ENCODE peak calls at places on chromosomes 2 and 18, in seven cellular contexts. E, J, T, H, D, C and Q are unnamed samples.

GRCh38 chr18:44309185-44309584 is 371.5 kb upstream of the SETBP1 start:
- DNase-seq in H (no peak), E (peak; percentile 54), D (no peak), J (peak; percentile 45), C (peak; percentile 78), T (no peak), Q (no peak)

GRCh38 chr2:85862426-85862825 is 26.4 kb downstream of the ST3GAL5 start:
- DNase-seq in E (peak; percentile 77), D (no peak), H (peak; percentile 20), J (peak; percentile 64), T (no peak), C (no peak), Q (no peak)

GRCh38 chr2:6417050-6417449 is 448.7 kb downstream of the CMPK2 start:
- DNase-seq in D (no peak), H (no peak), J (no peak), E (no peak), T (no peak), C (no peak), Q (no peak)

GRCh38 chr2:158783923-158784322 is 11.2 kb upstream of the DAPL1 start:
- DNase-seq in D (no peak), E (no peak), T (no peak), J (no peak), H (no peak), C (peak; percentile 41), Q (no peak)

GRCh38 chr18:38422216-38422615 is 856.6 kb upstream of the CELF4 start:
- DNase-seq in J (no peak), E (no peak), D (no peak), C (no peak), T (no peak), H (no peak), Q (no peak)

GRCh38 chr2:110729106-110729505 is 3.3 kb upstream of the ACOXL start:
- DNase-seq in D (no peak), C (no peak), T (no peak), J (no peak), H (no peak), E (no peak), Q (no peak)

GRCh38 chr18:47397671-47398319 is 146.3 kb upstream of the SKOR2 start:
- DNase-seq in E (no peak), T (peak; percentile 45), D (peak; percentile 8), J (no peak), C (no peak), H (no peak), Q (peak; percentile 51)

GRCh38 chr2:168378960-168379669 is 77.0 kb upstream of the CERS6 start:
- DNase-seq in T (no peak), E (no peak), C (no peak), H (no peak), D (no peak), J (no peak), Q (no peak)

GRCh38 chr2:187842978-187843847 is 289.0 kb upstream of the TFPI start:
- DNase-seq in E (peak; percentile 83), D (peak; percentile 53), H (no peak), T (peak; percentile 39), C (peak; percentile 65), J (peak; percentile 92), Q (peak; percentile 17)

GRCh38 chr18:48527467-48527866 is 11.4 kb upstream of the CTIF start:
- DNase-seq in T (no peak), H (no peak), D (no peak), E (no peak), C (no peak), J (no peak), Q (no peak)

GRCh38 chr18:53268455-53268854 is 928.5 kb downstream of the DCC start:
- DNase-seq in T (no peak), J (no peak), H (no peak), C (no peak), E (no peak), D (no peak), Q (no peak)

GRCh38 chr2:163231666-163232065 is 393.1 kb upstream of the KCNH7 start:
- DNase-seq in E (no peak), T (no peak), C (no peak), H (no peak), J (no peak), D (no peak), Q (no peak)

GRCh38 chr2:42999856-43000241 is 207.5 kb upstream of the HAAO start:
- DNase-seq in H (no peak), D (no peak), T (peak; percentile 77), E (no peak), J (no peak), C (no peak), Q (no peak)

GRCh38 chr2:128008089-128008672 is 19.7 kb downstream of the SAP130 start:
- DNase-seq in C (peak; percentile 8), E (no peak), H (no peak), J (peak; percentile 9), T (no peak), D (no peak), Q (no peak)

DNA sequence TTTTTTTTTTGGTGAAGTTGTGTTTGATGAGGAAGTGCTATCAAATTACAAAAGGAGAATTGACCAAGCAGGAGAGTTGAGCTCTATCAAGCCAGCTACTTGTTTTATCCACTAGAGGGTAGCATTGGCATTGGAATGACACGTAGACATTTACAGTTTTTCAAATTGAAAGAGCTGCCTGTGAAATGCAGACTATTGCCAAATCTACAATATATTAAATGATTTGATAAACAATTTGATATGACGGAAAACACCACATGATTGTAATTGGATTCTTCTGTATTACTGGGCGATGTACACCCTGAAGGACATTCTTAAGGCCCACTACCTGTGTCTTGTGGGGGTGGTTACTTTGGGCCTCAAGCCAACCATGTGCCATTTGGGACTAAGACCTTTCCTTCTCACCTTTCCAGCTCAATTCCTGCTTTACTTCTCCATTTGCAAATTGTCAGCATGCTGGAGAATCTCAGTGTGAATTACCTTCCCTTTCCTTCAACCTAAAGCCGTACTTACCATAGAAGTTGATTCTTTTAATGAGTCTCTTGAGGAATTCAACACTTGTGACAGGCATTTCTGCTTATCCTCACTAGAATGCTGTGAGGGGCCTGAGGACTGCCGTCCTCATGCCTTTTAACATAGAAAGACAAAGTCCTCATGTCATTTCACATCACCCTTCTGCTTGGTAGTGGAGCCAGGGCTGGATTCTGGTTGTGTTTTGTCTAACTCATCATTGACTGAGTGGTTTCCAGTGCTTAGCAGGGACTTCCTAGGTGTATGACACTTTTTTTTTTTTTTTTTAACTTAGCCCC is 134.8 kb upstream of the THUMPD2 start:
- DNase-seq in H (peak; percentile 21), J (peak; percentile 85), T (peak; percentile 24), E (peak; percentile 84), D (peak; percentile 59), C (peak; percentile 73), Q (peak; percentile 25)
- TF ChIP-seq CTCF in H (peak; percentile 85), J (peak; percentile 74), T (peak; percentile 46), E (peak; percentile 68), D (peak; percentile 84), C (peak; percentile 64), Q (peak; percentile 66)

DNA sequence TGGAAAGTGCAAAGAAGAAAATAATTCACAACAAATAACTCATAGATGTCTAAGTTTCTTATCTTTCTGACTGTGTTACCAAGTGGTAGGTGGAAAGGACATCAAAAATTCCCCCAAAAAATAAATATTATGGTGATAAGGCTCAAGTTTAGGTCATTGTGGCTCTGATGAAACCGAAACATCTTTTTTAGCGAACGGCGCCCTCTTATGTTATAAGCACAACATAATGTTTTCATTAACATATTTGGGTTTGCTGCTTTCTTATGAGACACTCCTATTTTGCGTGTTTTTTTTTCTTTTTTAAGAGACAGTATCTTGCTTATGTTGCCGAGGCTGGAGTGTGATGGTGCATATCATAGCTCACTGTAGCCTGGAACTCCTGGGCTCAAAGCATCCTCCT is 38.6 kb upstream of the SLC35G4 start:
- DNase-seq in C (no peak), T (no peak), D (no peak), H (no peak), E (peak; percentile 9), J (peak; percentile 56), Q (no peak)
- TF ChIP-seq CTCF in C (no peak), T (no peak), D (peak; percentile 52), H (no peak), E (peak; percentile 22), J (peak; percentile 52), Q (no peak)

GRCh38 chr2:1623906-1624445 is 120.3 kb downstream of the PXDN start:
- DNase-seq in J (no peak), E (no peak), D (no peak), C (no peak), T (no peak), H (no peak), Q (no peak)

GRCh38 chr2:1620081-1620480 is 124.2 kb downstream of the PXDN start:
- DNase-seq in T (no peak), D (no peak), C (no peak), J (no peak), E (no peak), H (no peak), Q (no peak)

GRCh38 chr2:1621041-1621440 is 123.3 kb downstream of the PXDN start:
- DNase-seq in E (no peak), J (no peak), C (no peak), T (no peak), D (no peak), H (no peak), Q (no peak)

GRCh38 chr2:1621501-1621900 is 122.8 kb downstream of the PXDN start:
- DNase-seq in J (no peak), T (no peak), H (no peak), C (no peak), D (no peak), E (no peak), Q (no peak)

DNA sequence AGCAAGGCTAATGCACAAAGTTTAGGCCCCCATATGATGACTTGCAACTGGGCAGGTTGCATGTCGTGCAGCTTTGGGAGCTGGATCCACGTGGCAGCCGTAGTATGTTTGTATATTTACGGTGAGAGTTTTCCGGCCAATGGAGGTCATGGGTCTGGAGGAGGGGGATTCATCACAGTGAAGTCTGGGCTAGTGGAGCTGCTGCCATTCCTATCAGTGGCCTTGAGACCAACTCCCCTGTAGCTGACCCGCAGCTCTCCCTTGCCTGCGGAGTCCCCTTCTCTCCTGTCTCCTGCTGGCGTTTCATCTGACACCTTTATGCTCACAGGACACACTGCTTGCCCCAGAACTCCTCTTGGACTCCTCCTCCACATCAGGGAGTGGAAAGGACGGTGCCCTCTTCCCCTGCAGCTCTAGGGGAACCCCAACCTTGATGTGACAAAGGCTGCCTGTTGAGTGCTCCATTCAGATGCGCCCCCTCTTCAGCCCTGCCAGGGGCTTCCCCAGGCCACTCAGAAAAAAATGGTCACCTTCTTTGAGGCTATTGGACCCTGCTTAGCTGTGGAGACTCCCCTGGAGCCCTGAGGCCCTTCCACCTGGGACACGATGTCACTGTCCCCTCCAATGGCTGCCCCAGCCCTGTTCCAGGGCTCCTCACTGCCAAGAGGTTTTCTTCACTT is 121.7 kb downstream of the PXDN start:
- DNase-seq in H (no peak), E (no peak), J (no peak), C (no peak), D (no peak), T (no peak), Q (no peak)
- TF ChIP-seq CTCF in H (no peak), E (no peak), J (no peak), C (no peak), D (no peak), T (no peak), Q (no peak)

DNA sequence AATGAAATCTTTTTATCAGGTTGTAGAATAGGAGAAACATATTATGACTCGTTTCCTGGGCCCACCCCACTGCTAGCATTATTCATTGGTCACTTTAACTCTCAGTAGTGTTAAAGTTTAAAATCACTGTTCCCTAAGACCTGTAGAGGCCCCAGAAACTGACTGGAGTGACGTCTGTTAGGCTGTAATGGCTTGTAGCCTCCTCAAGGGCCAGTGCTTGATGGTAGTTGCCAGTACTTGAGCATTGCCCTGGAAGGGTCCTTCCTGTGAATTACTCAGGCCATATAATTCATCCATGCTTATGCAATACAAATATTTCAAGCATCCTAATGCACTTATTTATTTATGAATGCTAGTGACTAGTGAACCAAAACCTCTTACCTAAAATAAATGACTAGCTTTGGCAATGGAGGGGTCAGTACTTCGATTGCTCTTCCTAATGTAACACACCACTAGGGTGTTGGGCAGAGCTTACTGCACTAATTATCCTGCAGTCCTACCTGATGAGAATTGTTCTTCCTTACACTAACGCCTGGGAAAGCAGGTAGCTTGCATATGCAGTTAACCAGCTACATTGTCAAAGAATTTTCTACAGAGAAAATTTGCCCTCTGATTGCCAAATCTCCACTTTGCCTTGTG is 31.2 kb downstream of the ARHGAP25 start:
- DNase-seq in J (peak; percentile 36), T (no peak), C (peak; percentile 64), E (peak; percentile 12), H (no peak), D (no peak), Q (no peak)
- TF ChIP-seq CTCF in J (no peak), T (no peak), C (no peak), E (no peak), H (no peak), D (no peak), Q (no peak)